ENCODE peak calls at places on chromosomes 12 and 14, in seven cellular contexts. F is fibroblast of the conjunctiva; P is occipital lobe; I is CD14-positive monocyte; N is iPS DF 6.9; Z is iris pigment epithelial cell; U is activated CD8-positive, alpha-beta memory T cell treated with anti-CD3 and anti-CD28 coated beads for 4 hours. G is an unnamed sample.

GRCh38 chr14:93736378-93737014 is 51.8 kb downstream of the PRIMA1 start:
- DNase-seq in F (no peak), U (no peak), I (no peak), P (no peak), N (no peak), Z (no peak), G (no peak)

GRCh38 chr12:101407054-101407437 is 526 bp downstream of the ARL1 start:
- DNase-seq in U (no peak), F (no peak), N (no peak), I (peak), Z (peak), P (no peak), G (no peak)

GRCh38 chr12:108930155-108930554 is 50.3 kb downstream of the DAO start:
- DNase-seq in P (no peak), F (no peak), Z (no peak), N (no peak), I (no peak), U (no peak), G (no peak)

GRCh38 chr12:124302807-124303578 is 8.1 kb downstream of the RFLNA start:
- DNase-seq in U (no peak), I (no peak), Z (no peak), N (no peak), F (no peak), P (no peak), G (no peak)

GRCh38 chr12:1466481-1467260 is 127.7 kb downstream of the FBXL14 start:
- DNase-seq in U (no peak), Z (no peak), P (no peak), F (no peak), I (no peak), N (no peak), G (no peak)

GRCh38 chr12:116604151-116604550 is 45.0 kb downstream of the MAP1LC3B2 start:
- DNase-seq in F (no peak), Z (no peak), U (no peak), I (no peak), N (no peak), P (no peak), G (no peak)

GRCh38 chr12:39032034-39032433 is 126.6 kb upstream of the CPNE8 start:
- DNase-seq in P (no peak), F (no peak), I (no peak), U (no peak), N (no peak), Z (no peak), G (no peak)

GRCh38 chr14:70755655-70756054 is 53.7 kb downstream of the MAP3K9 start:
- DNase-seq in I (no peak), N (no peak), F (no peak), U (no peak), P (no peak), Z (peak), G (no peak)

GRCh38 chr12:121793501-121793835 is at the start of gene RHOF:
- DNase-seq in F (no peak), N (no peak), U (no peak), I (no peak), P (no peak), Z (peak), G (no peak)

GRCh38 chr14:103257211-103257962 is 76.7 kb upstream of the EIF5 start:
- DNase-seq in N (no peak), Z (peak), U (no peak), F (no peak), P (no peak), I (no peak), G (no peak)

GRCh38 chr12:49537709-49538601 is 875 bp upstream of the KCNH3 start:
- DNase-seq in U (peak), Z (no peak), N (no peak), I (no peak), P (peak), F (no peak), G (no peak)

GRCh38 chr14:78933948-78934524 is 763.9 kb downstream of the NRXN3 start:
- DNase-seq in F (no peak), N (no peak), I (no peak), P (no peak), U (no peak), Z (peak), G (no peak)

GRCh38 chr12:42893802-42894201 is 304.3 kb upstream of the PRICKLE1 start:
- DNase-seq in N (no peak), I (no peak), U (no peak), P (no peak), F (no peak), Z (peak), G (no peak)

GRCh38 chr12:125744201-125744600 is 679.0 kb downstream of the AACS start:
- DNase-seq in P (no peak), U (no peak), I (no peak), F (no peak), Z (no peak), N (no peak), G (no peak)